ENCODE peak calls at places on chromosomes 6 and 20, in eight cellular contexts. One of them, this sample, is unnamed.

GRCh38 chr20:10060223-10060622 is 25.4 kb downstream of the ANKEF1 start:
- DNase-seq in iPS DF 6.9: no peak
- DNase-seq in psoas muscle: no peak
- DNase-seq in heart left ventricle: no peak
- DNase-seq in BE2C: peak
- DNase-seq in left ventricle myocardium inferior: no peak
- DNase-seq in uterus: no peak
- DNase-seq in HL-60: no peak
- DNase-seq in this sample: no peak

GRCh38 chr6:102936959-102937358 is 1543.5 kb downstream of the GRIK2 start:
- DNase-seq in left ventricle myocardium inferior: no peak
- DNase-seq in BE2C: no peak
- DNase-seq in psoas muscle: no peak
- DNase-seq in HL-60: no peak
- DNase-seq in heart left ventricle: no peak
- DNase-seq in iPS DF 6.9: no peak
- DNase-seq in uterus: no peak
- DNase-seq in this sample: no peak

GRCh38 chr6:38012573-38012972 is 193.0 kb downstream of the ZFAND3 start:
- DNase-seq in BE2C: peak
- DNase-seq in heart left ventricle: peak
- DNase-seq in psoas muscle: no peak
- DNase-seq in left ventricle myocardium inferior: no peak
- DNase-seq in HL-60: peak
- DNase-seq in iPS DF 6.9: no peak
- DNase-seq in uterus: no peak
- DNase-seq in this sample: peak

GRCh38 chr20:39264506-39265172 is 302.5 kb downstream of the DHX35 start:
- DNase-seq in heart left ventricle: peak
- DNase-seq in left ventricle myocardium inferior: peak
- DNase-seq in HL-60: peak
- DNase-seq in uterus: peak
- DNase-seq in BE2C: peak
- DNase-seq in iPS DF 6.9: peak
- DNase-seq in psoas muscle: peak
- DNase-seq in this sample: no peak

GRCh38 chr20:32112862-32113261 is 3.3 kb downstream of the TM9SF4 start:
- DNase-seq in psoas muscle: peak
- DNase-seq in HL-60: peak
- DNase-seq in iPS DF 6.9: no peak
- DNase-seq in heart left ventricle: peak
- DNase-seq in left ventricle myocardium inferior: no peak
- DNase-seq in uterus: no peak
- DNase-seq in BE2C: no peak
- DNase-seq in this sample: no peak

GRCh38 chr20:50138479-50139393 is 14.8 kb downstream of the PEDS1 start:
- DNase-seq in uterus: no peak
- DNase-seq in psoas muscle: peak
- DNase-seq in left ventricle myocardium inferior: no peak
- DNase-seq in iPS DF 6.9: no peak
- DNase-seq in HL-60: no peak
- DNase-seq in heart left ventricle: no peak
- DNase-seq in BE2C: no peak
- DNase-seq in this sample: no peak

GRCh38 chr20:23425129-23425528 is 3.8 kb upstream of the NAPB start:
- DNase-seq in psoas muscle: no peak
- DNase-seq in left ventricle myocardium inferior: no peak
- DNase-seq in heart left ventricle: no peak
- DNase-seq in iPS DF 6.9: no peak
- DNase-seq in BE2C: no peak
- DNase-seq in HL-60: no peak
- DNase-seq in uterus: no peak
- DNase-seq in this sample: no peak

GRCh38 chr6:35046098-35046497 is 95.0 kb downstream of the TCP11 start:
- DNase-seq in left ventricle myocardium inferior: no peak
- DNase-seq in psoas muscle: no peak
- DNase-seq in HL-60: no peak
- DNase-seq in iPS DF 6.9: no peak
- DNase-seq in BE2C: no peak
- DNase-seq in uterus: no peak
- DNase-seq in heart left ventricle: no peak
- DNase-seq in this sample: no peak

GRCh38 chr6:34961082-34961481 is 72.0 kb downstream of the ANKS1A start:
- DNase-seq in HL-60: no peak
- DNase-seq in uterus: no peak
- DNase-seq in psoas muscle: no peak
- DNase-seq in left ventricle myocardium inferior: no peak
- DNase-seq in heart left ventricle: no peak
- DNase-seq in iPS DF 6.9: no peak
- DNase-seq in BE2C: no peak
- DNase-seq in this sample: no peak

GRCh38 chr6:111834356-111834755 is 38.9 kb downstream of the FYN start:
- DNase-seq in iPS DF 6.9: no peak
- DNase-seq in left ventricle myocardium inferior: no peak
- DNase-seq in psoas muscle: no peak
- DNase-seq in heart left ventricle: no peak
- DNase-seq in BE2C: no peak
- DNase-seq in uterus: no peak
- DNase-seq in HL-60: no peak
- DNase-seq in this sample: no peak

GRCh38 chr6:132247381-132248159 is 153.7 kb downstream of the MOXD1 start:
- DNase-seq in uterus: no peak
- DNase-seq in BE2C: no peak
- DNase-seq in heart left ventricle: no peak
- DNase-seq in psoas muscle: no peak
- DNase-seq in iPS DF 6.9: no peak
- DNase-seq in HL-60: no peak
- DNase-seq in left ventricle myocardium inferior: no peak
- DNase-seq in this sample: no peak

GRCh38 chr6:150025201-150025917 is at the start of gene RAET1L:
- DNase-seq in uterus: no peak
- DNase-seq in heart left ventricle: no peak
- DNase-seq in psoas muscle: peak
- DNase-seq in BE2C: no peak
- DNase-seq in HL-60: no peak
- DNase-seq in left ventricle myocardium inferior: peak
- DNase-seq in iPS DF 6.9: no peak
- DNase-seq in this sample: no peak

GRCh38 chr6:149228276-149228962 is 89.1 kb upstream of the TAB2 start:
- DNase-seq in iPS DF 6.9: no peak
- DNase-seq in uterus: no peak
- DNase-seq in left ventricle myocardium inferior: no peak
- DNase-seq in BE2C: peak
- DNase-seq in HL-60: no peak
- DNase-seq in psoas muscle: no peak
- DNase-seq in heart left ventricle: no peak
- DNase-seq in this sample: no peak

GRCh38 chr6:114467931-114468330 is 125.1 kb upstream of the HS3ST5 start:
- DNase-seq in iPS DF 6.9: no peak
- DNase-seq in heart left ventricle: no peak
- DNase-seq in psoas muscle: no peak
- DNase-seq in BE2C: no peak
- DNase-seq in HL-60: no peak
- DNase-seq in left ventricle myocardium inferior: no peak
- DNase-seq in uterus: no peak
- DNase-seq in this sample: no peak

GRCh38 chr6:4533576-4533975 is 242.6 kb upstream of the CDYL start:
- DNase-seq in uterus: no peak
- DNase-seq in BE2C: no peak
- DNase-seq in psoas muscle: no peak
- DNase-seq in left ventricle myocardium inferior: no peak
- DNase-seq in heart left ventricle: no peak
- DNase-seq in iPS DF 6.9: no peak
- DNase-seq in HL-60: no peak
- DNase-seq in this sample: no peak

GRCh38 chr20:62543470-62544302 is 67.9 kb upstream of the GATA5 start:
- DNase-seq in iPS DF 6.9: no peak
- DNase-seq in heart left ventricle: no peak
- DNase-seq in BE2C: no peak
- DNase-seq in left ventricle myocardium inferior: no peak
- DNase-seq in HL-60: no peak
- DNase-seq in psoas muscle: no peak
- DNase-seq in uterus: peak
- DNase-seq in this sample: no peak

GRCh38 chr20:50720582-50720981 is 10.8 kb upstream of the PARD6B start:
- DNase-seq in iPS DF 6.9: no peak
- DNase-seq in left ventricle myocardium inferior: no peak
- DNase-seq in heart left ventricle: no peak
- DNase-seq in BE2C: no peak
- DNase-seq in psoas muscle: no peak
- DNase-seq in HL-60: no peak
- DNase-seq in uterus: no peak
- DNase-seq in this sample: no peak

GRCh38 chr6:6008114-6008647 is 1.5 kb upstream of the NRN1 start:
- DNase-seq in BE2C: no peak
- DNase-seq in left ventricle myocardium inferior: no peak
- DNase-seq in uterus: no peak
- DNase-seq in heart left ventricle: no peak
- DNase-seq in iPS DF 6.9: no peak
- DNase-seq in HL-60: no peak
- DNase-seq in psoas muscle: no peak
- DNase-seq in this sample: no peak

GRCh38 chr6:35363293-35363750 is 21.0 kb downstream of the PPARD start:
- DNase-seq in left ventricle myocardium inferior: no peak
- DNase-seq in uterus: no peak
- DNase-seq in iPS DF 6.9: no peak
- DNase-seq in heart left ventricle: peak
- DNase-seq in BE2C: peak
- DNase-seq in psoas muscle: peak
- DNase-seq in HL-60: no peak
- DNase-seq in this sample: no peak

GRCh38 chr6:166275714-166276166 is 32.5 kb downstream of the PRR18 start:
- DNase-seq in HL-60: peak
- DNase-seq in psoas muscle: peak
- DNase-seq in heart left ventricle: peak
- DNase-seq in left ventricle myocardium inferior: peak
- DNase-seq in iPS DF 6.9: no peak
- DNase-seq in BE2C: peak
- DNase-seq in uterus: no peak
- DNase-seq in this sample: peak

GRCh38 chr6:7590918-7591302 is 912 bp downstream of the SNRNP48 start:
- DNase-seq in iPS DF 6.9: no peak
- DNase-seq in BE2C: no peak
- DNase-seq in HL-60: peak
- DNase-seq in psoas muscle: no peak
- DNase-seq in heart left ventricle: peak
- DNase-seq in left ventricle myocardium inferior: peak
- DNase-seq in uterus: no peak
- DNase-seq in this sample: no peak

GRCh38 chr20:62861732-62862336 is at the start of gene TCFL5:
- DNase-seq in uterus: peak
- DNase-seq in left ventricle myocardium inferior: peak
- DNase-seq in iPS DF 6.9: no peak
- DNase-seq in heart left ventricle: peak
- DNase-seq in psoas muscle: peak
- DNase-seq in BE2C: peak
- DNase-seq in HL-60: peak
- DNase-seq in this sample: peak

DNA sequence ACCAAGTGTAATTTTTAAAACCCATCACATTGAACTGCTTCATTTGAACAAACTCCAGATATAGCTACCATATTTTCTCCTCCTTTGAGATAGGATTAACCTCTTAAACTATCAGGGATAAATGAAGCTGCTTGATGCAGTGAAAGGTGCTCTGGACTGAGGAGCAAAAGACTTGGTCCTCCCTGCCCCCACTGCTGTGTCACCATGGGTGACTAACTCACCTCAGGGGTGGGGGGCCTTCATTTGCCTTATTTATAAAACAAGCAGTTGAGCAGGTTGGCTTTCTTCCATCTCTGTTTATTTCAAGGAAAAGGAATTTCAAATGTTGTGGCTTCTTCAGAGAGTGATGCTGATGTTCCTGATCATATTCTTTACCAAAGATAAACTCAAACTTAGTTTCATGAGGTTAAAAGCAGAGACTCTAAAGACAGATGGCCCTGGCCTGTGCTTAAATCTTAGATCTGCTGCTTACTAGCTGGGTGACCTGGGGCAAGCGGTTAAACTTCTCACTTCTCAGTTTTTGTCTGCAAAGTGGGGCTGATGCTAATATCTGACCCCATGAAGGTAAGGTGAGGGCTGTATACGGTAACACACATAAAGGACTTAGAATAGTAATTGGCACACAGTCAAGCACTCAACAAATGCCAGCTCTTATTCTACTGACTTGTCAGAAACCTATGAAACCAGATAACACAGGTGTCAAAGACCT is 50.5 kb downstream of the FHL5 start:
- DNase-seq in iPS DF 6.9: no peak
- DNase-seq in HL-60: no peak
- DNase-seq in heart left ventricle: no peak
- DNase-seq in psoas muscle: no peak
- DNase-seq in left ventricle myocardium inferior: no peak
- DNase-seq in BE2C: no peak
- DNase-seq in uterus: no peak
- DNase-seq in this sample: no peak
- H3K4me3 ChIP-seq in iPS DF 6.9: no peak
- H3K4me3 ChIP-seq in HL-60: no peak
- H3K4me3 ChIP-seq in heart left ventricle: no peak
- H3K4me3 ChIP-seq in psoas muscle: no peak
- H3K4me3 ChIP-seq in left ventricle myocardium inferior: no peak
- H3K4me3 ChIP-seq in BE2C: no peak
- H3K4me3 ChIP-seq in uterus: no peak
- H3K4me3 ChIP-seq in this sample: no peak

GRCh38 chr6:20564777-20565176 is 30.5 kb downstream of the CDKAL1 start:
- DNase-seq in psoas muscle: no peak
- DNase-seq in left ventricle myocardium inferior: no peak
- DNase-seq in HL-60: no peak
- DNase-seq in uterus: no peak
- DNase-seq in BE2C: no peak
- DNase-seq in heart left ventricle: no peak
- DNase-seq in iPS DF 6.9: no peak
- DNase-seq in this sample: peak
- H3K4me3 ChIP-seq in psoas muscle: no peak
- H3K4me3 ChIP-seq in left ventricle myocardium inferior: no peak
- H3K4me3 ChIP-seq in HL-60: no peak
- H3K4me3 ChIP-seq in uterus: no peak
- H3K4me3 ChIP-seq in BE2C: no peak
- H3K4me3 ChIP-seq in heart left ventricle: no peak
- H3K4me3 ChIP-seq in iPS DF 6.9: no peak
- H3K4me3 ChIP-seq in this sample: peak

GRCh38 chr6:221531-222349 is 70.5 kb upstream of the DUSP22 start:
- DNase-seq in BE2C: no peak
- DNase-seq in psoas muscle: no peak
- DNase-seq in HL-60: no peak
- DNase-seq in left ventricle myocardium inferior: no peak
- DNase-seq in heart left ventricle: no peak
- DNase-seq in iPS DF 6.9: no peak
- DNase-seq in uterus: no peak
- DNase-seq in this sample: no peak
- H3K4me3 ChIP-seq in BE2C: no peak
- H3K4me3 ChIP-seq in psoas muscle: no peak
- H3K4me3 ChIP-seq in HL-60: no peak
- H3K4me3 ChIP-seq in left ventricle myocardium inferior: no peak
- H3K4me3 ChIP-seq in heart left ventricle: no peak
- H3K4me3 ChIP-seq in iPS DF 6.9: no peak
- H3K4me3 ChIP-seq in uterus: no peak
- H3K4me3 ChIP-seq in this sample: no peak

DNA sequence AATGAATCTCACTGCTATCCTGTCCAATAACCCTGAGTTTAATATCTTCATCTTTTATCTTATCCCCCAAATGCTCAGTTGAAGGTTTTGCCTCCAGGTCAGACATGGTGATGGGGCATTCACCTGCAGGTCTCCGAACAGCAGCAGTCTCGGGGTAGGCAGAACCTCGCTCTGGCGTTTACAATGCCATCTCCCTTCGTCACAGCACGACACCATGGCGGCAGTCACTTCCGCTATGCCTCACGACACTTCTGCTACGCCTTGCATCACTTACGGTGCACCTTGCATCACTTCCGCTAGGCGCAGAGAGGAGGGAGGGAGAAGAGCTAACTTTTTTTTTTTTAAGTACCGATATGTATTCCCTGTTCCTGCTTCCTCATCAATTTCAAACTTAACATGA is 194.9 kb downstream of the BCAS1 start:
- DNase-seq in psoas muscle: no peak
- DNase-seq in BE2C: no peak
- DNase-seq in iPS DF 6.9: no peak
- DNase-seq in left ventricle myocardium inferior: peak
- DNase-seq in uterus: no peak
- DNase-seq in HL-60: peak
- DNase-seq in heart left ventricle: no peak
- DNase-seq in this sample: no peak
- H3K4me3 ChIP-seq in psoas muscle: no peak
- H3K4me3 ChIP-seq in BE2C: peak
- H3K4me3 ChIP-seq in iPS DF 6.9: no peak
- H3K4me3 ChIP-seq in left ventricle myocardium inferior: no peak
- H3K4me3 ChIP-seq in uterus: no peak
- H3K4me3 ChIP-seq in HL-60: peak
- H3K4me3 ChIP-seq in heart left ventricle: no peak
- H3K4me3 ChIP-seq in this sample: no peak